ENCODE peak calls at places on chromosomes 12 and 14, in four cellular contexts. F is WERI-Rb-1, Y is pancreas, H is psoas muscle. L is an unnamed sample.

GRCh38 chr12:123062682-123063426 is 82.4 kb downstream of the ARL6IP4 start:
- DNase-seq in Y (no peak), H (peak; percentile 79), F (no peak), L (peak; percentile 74)

GRCh38 chr12:906077-906585 is 43.4 kb downstream of the RAD52 start:
- DNase-seq in F (no peak), H (no peak), Y (no peak), L (no peak)

GRCh38 chr14:35534130-35534883 is at the start of gene INSM2:
- DNase-seq in H (peak; percentile 36), F (no peak), Y (peak; percentile 64), L (no peak)

GRCh38 chr12:55707841-55708694 is at the start of gene ITGA7:
- DNase-seq in H (peak; percentile 93), Y (peak; percentile 88), F (peak; percentile 89), L (peak; percentile 80)

GRCh38 chr12:49340095-49340870 is 3.3 kb upstream of the C1QL4 start:
- DNase-seq in F (no peak), H (no peak), Y (no peak), L (no peak)

GRCh38 chr12:89863332-89863938 is 154.8 kb upstream of the ATP2B1 start:
- DNase-seq in H (no peak), F (no peak), Y (no peak), L (no peak)

GRCh38 chr12:11496157-11496851 is 100.9 kb upstream of the PRB2 start:
- DNase-seq in H (no peak), F (no peak), Y (no peak), L (no peak)

GRCh38 chr14:74960702-74961101 is 5.3 kb upstream of the PGF start:
- DNase-seq in F (no peak), Y (no peak), H (peak; percentile 35), L (no peak)

GRCh38 chr12:120984351-120984898 is 6.1 kb downstream of the HNF1A start:
- DNase-seq in Y (no peak), F (no peak), H (no peak), L (no peak)

GRCh38 chr12:68638721-68639395 is 28.2 kb downstream of the RAP1B start:
- DNase-seq in F (no peak), H (no peak), Y (no peak), L (no peak)

GRCh38 chr12:111598637-111599458 is at the start of gene ATXN2:
- DNase-seq in H (peak; percentile 87), F (peak; percentile 63), Y (peak; percentile 84), L (peak; percentile 71)

GRCh38 chr14:102949062-102949800 is 26.8 kb downstream of the AMN start:
- DNase-seq in F (no peak), H (peak; percentile 85), Y (no peak), L (no peak)

GRCh38 chr14:78863143-78863542 is 693.0 kb downstream of the NRXN3 start:
- DNase-seq in Y (no peak), H (no peak), F (no peak), L (no peak)

GRCh38 chr14:42421377-42422078 is 814.9 kb downstream of the LRFN5 start:
- DNase-seq in F (no peak), Y (no peak), H (no peak), L (no peak)

GRCh38 chr12:42382013-42382696 is 56.2 kb downstream of the PPHLN1 start:
- DNase-seq in H (no peak), Y (no peak), F (no peak), L (no peak)

GRCh38 chr12:101828463-101829196 is 2.1 kb downstream of the GNPTAB start:
- DNase-seq in F (no peak), H (no peak), Y (no peak), L (no peak)

GRCh38 chr14:50804181-50804721 is 26.7 kb downstream of the NIN start:
- DNase-seq in Y (no peak), H (no peak), F (no peak), L (no peak)

GRCh38 chr14:56570295-56570694 is 9.3 kb upstream of the TMEM260 start:
- DNase-seq in F (no peak), H (no peak), Y (no peak), L (no peak)

GRCh38 chr14:32078030-32078793 is 1.1 kb downstream of the ARHGAP5 start:
- DNase-seq in F (peak; percentile 40), H (no peak), Y (peak; percentile 53), L (no peak)

GRCh38 chr12:67515679-67516363 is 132.7 kb upstream of the DYRK2 start:
- DNase-seq in F (no peak), H (no peak), Y (no peak), L (no peak)

GRCh38 chr12:111386891-111387290 is 18.0 kb upstream of the PHETA1 start:
- DNase-seq in F (peak; percentile 55), H (no peak), Y (no peak), L (no peak)

GRCh38 chr12:81005635-81006034 is 67.9 kb upstream of the LIN7A start:
- DNase-seq in F (no peak), H (no peak), Y (no peak), L (no peak)

GRCh38 chr14:20714593-20715250 is 26.2 kb downstream of the ANG start:
- DNase-seq in H (peak; percentile 84), Y (peak; percentile 72), F (no peak), L (no peak)

GRCh38 chr12:98424726-98425401 is 90.5 kb upstream of the TMPO start:
- DNase-seq in H (peak; percentile 56), F (peak; percentile 64), Y (peak; percentile 66), L (peak; percentile 63)

GRCh38 chr14:91980157-91980556 is 32.7 kb upstream of the FBLN5 start:
- DNase-seq in H (no peak), F (no peak), Y (no peak), L (no peak)

GRCh38 chr14:61699092-61699491 is 3.8 kb downstream of the HIF1A start:
- DNase-seq in F (no peak), Y (no peak), H (no peak), L (no peak)

GRCh38 chr14:44170554-44170953 is 336.5 kb downstream of the FSCB start:
- DNase-seq in H (no peak), F (no peak), Y (no peak), L (no peak)

GRCh38 chr14:73240816-73241480 is 3.6 kb downstream of the PAPLN start:
- DNase-seq in Y (no peak), H (no peak), F (peak; percentile 50), L (peak; percentile 22)

GRCh38 chr12:108801736-108802665 is 55.4 kb downstream of the SSH1 start:
- DNase-seq in Y (peak; percentile 24), H (peak; percentile 85), F (no peak), L (peak; percentile 50)

DNA sequence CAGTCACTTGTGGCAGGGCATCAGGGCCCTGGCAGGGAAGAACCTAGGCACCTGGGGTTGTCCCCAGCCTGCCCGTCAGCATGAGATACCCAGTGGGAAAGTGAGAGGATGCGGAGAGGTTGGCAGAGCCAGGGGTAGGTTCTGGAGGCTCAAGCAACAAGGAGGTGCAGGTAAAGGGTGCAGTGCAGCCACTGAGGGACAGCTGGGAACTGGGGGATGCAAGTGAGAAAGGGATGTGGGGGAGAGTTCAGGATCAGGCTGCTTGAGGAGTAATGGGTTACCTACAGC is 18.7 kb downstream of the VASH1 start:
- DNase-seq in F (no peak), Y (no peak), H (no peak), L (no peak)
- H3K9me3 ChIP-seq in F (no peaks in the 10 kb centered on the region), Y (no peaks in the 10 kb centered on the region), H (no peaks in the 10 kb centered on the region), L (no peaks in the 10 kb centered on the region)

GRCh38 chr14:28584951-28585350 is 181.6 kb upstream of the FOXG1 start:
- DNase-seq in H (no peak), F (no peak), Y (no peak), L (no peak)
- H3K9me3 ChIP-seq in H (no peaks in the 10 kb centered on the region), F (no peaks in the 10 kb centered on the region), Y (no peaks in the 10 kb centered on the region), L (no peaks in the 10 kb centered on the region)

DNA sequence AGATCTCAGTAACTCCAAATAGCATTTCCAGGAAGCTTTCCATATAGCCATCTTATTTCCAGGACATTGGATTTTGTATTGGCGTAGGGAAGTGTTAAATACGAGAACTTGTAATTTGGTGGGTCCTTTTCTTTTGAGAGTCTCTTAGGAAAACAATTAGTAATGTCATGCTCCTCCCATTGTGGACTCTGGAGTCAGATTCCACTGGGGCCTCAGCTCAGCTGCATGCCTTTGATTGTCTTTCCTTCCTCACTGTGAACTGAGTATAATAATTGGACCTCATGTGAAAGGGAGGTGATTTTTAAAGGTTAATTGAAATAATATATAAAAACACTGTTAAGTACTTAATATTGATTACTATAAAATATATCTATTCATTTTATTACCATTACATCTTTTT is 462.6 kb downstream of the NPAS3 start:
- DNase-seq in H (no peak), Y (no peak), F (no peak), L (no peak)
- H3K9me3 ChIP-seq in H (no peaks in the 10 kb centered on the region), Y (no peaks in the 10 kb centered on the region), F (peaks cover 11% of the 10 kb centered on the region), L (no peaks in the 10 kb centered on the region)

GRCh38 chr14:60651051-60651935 is 2.0 kb upstream of the SIX1 start:
- DNase-seq in F (peak; percentile 33), H (no peak), Y (no peak), L (no peak)

GRCh38 chr14:60652674-60653387 is 3.6 kb upstream of the SIX1 start:
- DNase-seq in H (no peak), Y (no peak), F (peak; percentile 30), L (no peak)

GRCh38 chr14:60653709-60654161 is 4.5 kb upstream of the SIX1 start:
- DNase-seq in H (no peak), Y (no peak), F (no peak), L (no peak)

GRCh38 chr14:60653388-60653690 is 4.1 kb upstream of the SIX1 start:
- DNase-seq in H (no peak), F (no peak), Y (no peak), L (no peak)

GRCh38 chr14:60651936-60652673 is 2.8 kb upstream of the SIX1 start:
- DNase-seq in F (no peak), Y (peak; percentile 63), H (peak; percentile 70), L (no peak)
- H3K9me3 ChIP-seq in F (no peaks in the 10 kb centered on the region), Y (no peaks in the 10 kb centered on the region), H (no peaks in the 10 kb centered on the region), L (no peaks in the 10 kb centered on the region)

L was measured in ovary.